ENCODE peak calls at places on chromosomes 16 and 17, in six cellular contexts. G, Y, K, P, I and A are unnamed samples.

GRCh38 chr17:65456368-65457151 is 104.9 kb downstream of the AXIN2 start:
- DNase-seq in P (no peak), Y (no peak), G (no peak), I (no peak), K (no peak), A (no peak)

GRCh38 chr16:56399047-56399446 is 26.3 kb downstream of the AMFR start:
- DNase-seq in Y (no peak), I (no peak), G (no peak), P (no peak), K (no peak), A (no peak)

GRCh38 chr16:88681709-88682451 is 4.4 kb downstream of the SNAI3 start:
- DNase-seq in Y (peak; percentile 96), I (no peak), P (no peak), G (no peak), K (no peak), A (no peak)

GRCh38 chr16:85846461-85846860 is 47.0 kb downstream of the COX4I1 start:
- DNase-seq in G (no peak), I (no peak), P (peak; percentile 29), Y (peak; percentile 61), K (no peak), A (no peak)

GRCh38 chr17:33511670-33512069 is 218.6 kb upstream of the ASIC2 start:
- DNase-seq in I (no peak), Y (peak; percentile 41), G (no peak), K (no peak), P (no peak), A (no peak)

GRCh38 chr17:60154616-60155426 is 5.0 kb downstream of the CA4 start:
- DNase-seq in K (no peak), Y (no peak), I (no peak), G (peak; percentile 70), P (no peak), A (no peak)

GRCh38 chr16:67240506-67240905 is 6.8 kb downstream of the FHOD1 start:
- DNase-seq in P (no peak), I (no peak), Y (no peak), K (no peak), G (no peak), A (no peak)

GRCh38 chr17:65228734-65229390 is 91.7 kb downstream of the RGS9 start:
- DNase-seq in G (peak; percentile 79), Y (peak; percentile 90), I (no peak), P (no peak), K (no peak), A (no peak)

GRCh38 chr16:87076950-87077749 is 240.0 kb downstream of the C16orf95 start:
- DNase-seq in Y (peak; percentile 88), K (no peak), P (no peak), I (no peak), G (peak; percentile 87), A (no peak)

GRCh38 chr16:78893340-78893739 is 707.2 kb downstream of the MAF start:
- DNase-seq in K (no peak), P (no peak), G (no peak), Y (peak; percentile 52), I (no peak), A (no peak)

GRCh38 chr16:53664724-53665345 is 38.8 kb downstream of the RPGRIP1L start:
- DNase-seq in K (no peak), G (no peak), Y (no peak), I (no peak), P (no peak), A (no peak)

GRCh38 chr16:80744856-80745255 is 59.5 kb downstream of the CDYL2 start:
- DNase-seq in P (no peak), G (no peak), K (no peak), I (no peak), Y (peak; percentile 12), A (peak; percentile 70)

GRCh38 chr16:47726031-47726675 is 265.0 kb downstream of the PHKB start:
- DNase-seq in K (no peak), G (no peak), I (no peak), Y (peak; percentile 73), P (no peak), A (no peak)

GRCh38 chr16:27982184-27982583 is 81.3 kb downstream of the GSG1L start:
- DNase-seq in G (no peak), I (no peak), P (no peak), K (no peak), Y (peak; percentile 15), A (no peak)

GRCh38 chr17:60554377-60554788 is 28.3 kb upstream of the APPBP2 start:
- DNase-seq in K (no peak), P (no peak), Y (no peak), I (no peak), G (no peak), A (no peak)

GRCh38 chr16:88945473-88945872 is 31.5 kb downstream of the CBFA2T3 start:
- DNase-seq in Y (no peak), G (no peak), P (no peak), K (no peak), I (no peak), A (no peak)

GRCh38 chr17:57274162-57274561 is 17.8 kb downstream of the MSI2 start:
- DNase-seq in I (no peak), K (no peak), G (no peak), Y (no peak), P (no peak), A (no peak)

GRCh38 chr16:27154573-27155521 is 48.5 kb upstream of the KDM8 start:
- DNase-seq in G (peak; percentile 38), I (peak; percentile 30), K (peak; percentile 25), P (no peak), Y (peak; percentile 46), A (no peak)

GRCh38 chr17:72778161-72779151 is 314.0 kb downstream of the SLC39A11 start:
- DNase-seq in G (no peak), Y (no peak), I (no peak), K (no peak), P (no peak), A (no peak)

GRCh38 chr17:16986391-16986790 is 14.5 kb upstream of the TNFRSF13B start:
- DNase-seq in P (no peak), K (no peak), I (no peak), Y (no peak), G (no peak), A (no peak)

GRCh38 chr17:13978478-13978877 is 90.8 kb upstream of the COX10 start:
- DNase-seq in G (no peak), P (no peak), Y (no peak), I (no peak), K (no peak), A (no peak)

GRCh38 chr17:79812969-79813825 is 16.3 kb upstream of the CBX8 start:
- DNase-seq in I (peak; percentile 80), P (no peak), Y (no peak), G (no peak), K (no peak), A (no peak)

GRCh38 chr16:54006693-54007092 is 279.9 kb downstream of the IRX3 start:
- DNase-seq in Y (no peak), P (no peak), G (no peak), K (no peak), I (no peak), A (no peak)

GRCh38 chr16:90046971-90047713 is 27.9 kb upstream of the DBNDD1 start:
- DNase-seq in Y (no peak), K (peak; percentile 57), G (peak; percentile 38), I (peak; percentile 82), P (no peak), A (no peak)

GRCh38 chr16:815861-816260 is 15.3 kb upstream of the GNG13 start:
- DNase-seq in K (no peak), Y (no peak), P (no peak), G (no peak), I (peak; percentile 51), A (no peak)

GRCh38 chr16:68642436-68643064 is 2.6 kb upstream of the CDH3 start:
- DNase-seq in K (no peak), G (peak; percentile 12), I (peak; percentile 85), Y (no peak), P (no peak), A (no peak)

GRCh38 chr16:48244863-48245195 is 729 bp downstream of the LONP2 start:
- DNase-seq in P (no peak), Y (no peak), G (no peak), I (no peak), K (no peak), A (no peak)

GRCh38 chr17:19648475-19649406 is at the start of gene ALDH3A2:
- DNase-seq in K (peak; percentile 98), P (peak; percentile 98), I (peak; percentile 99), Y (peak; percentile 99), G (peak; percentile 94), A (peak; percentile 97)
- TF ChIP-seq POLR2A in K (peak; percentile 96), P (peak; percentile 58), I (peak; percentile 97), Y (peak; percentile 90), G (peak; percentile 88), A (no peak)

DNA sequence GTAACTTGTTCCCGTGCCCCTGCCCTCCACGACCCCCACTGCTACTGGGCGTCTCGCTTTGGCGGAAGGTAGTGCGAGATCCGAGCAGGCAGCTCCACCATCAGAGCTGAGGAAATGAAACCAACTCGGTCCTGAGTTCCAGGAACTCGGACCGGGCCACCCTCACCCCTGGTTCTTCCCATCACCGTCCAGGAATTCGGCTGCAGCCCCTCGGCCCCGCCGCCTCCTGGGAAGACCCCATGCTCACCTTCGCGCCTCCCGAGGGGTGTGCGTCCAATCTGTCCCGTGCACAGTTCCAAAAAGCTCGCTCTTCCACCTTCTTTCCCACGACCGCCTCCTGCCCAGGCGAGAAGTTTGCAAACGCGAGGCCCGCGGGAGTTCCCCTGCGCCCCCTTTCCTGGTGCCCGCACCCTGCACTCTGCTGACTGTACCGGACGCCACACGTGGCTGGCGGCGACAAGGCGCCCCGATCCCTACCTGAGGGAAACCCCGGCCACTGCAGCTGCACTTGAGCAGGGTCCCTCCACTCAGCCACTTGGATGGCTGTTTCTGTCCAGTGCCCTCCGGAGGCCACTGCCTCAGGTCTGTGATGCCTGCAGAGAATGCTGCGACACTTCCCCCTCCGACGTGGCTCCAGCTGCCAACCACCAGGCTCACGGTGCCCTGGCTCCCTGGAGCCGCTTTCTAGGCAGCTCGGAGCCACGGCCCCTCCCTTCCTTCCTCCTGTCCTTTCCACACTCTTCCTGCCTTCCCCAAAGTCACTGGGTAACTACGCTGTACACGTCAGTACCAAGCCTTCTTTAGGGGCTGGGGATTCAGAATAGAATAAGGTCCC is at the start of gene MLKL:
- DNase-seq in K (peak; percentile 29), P (no peak), I (peak; percentile 88), G (peak; percentile 69), Y (peak; percentile 92), A (no peak)
- TF ChIP-seq POLR2A in K (peak; percentile 48), P (no peak), I (peak; percentile 74), G (peak; percentile 75), Y (peak; percentile 57), A (no peak)

GRCh38 chr17:78313735-78314648 is 45.9 kb downstream of the SOCS3 start:
- DNase-seq in Y (peak; percentile 79), I (peak; percentile 96), P (no peak), G (peak; percentile 65), K (peak; percentile 65), A (no peak)
- TF ChIP-seq POLR2A in Y (no peak), I (peak; percentile 77), P (no peak), G (peak; percentile 54), K (peak; percentile 34), A (no peak)

DNA sequence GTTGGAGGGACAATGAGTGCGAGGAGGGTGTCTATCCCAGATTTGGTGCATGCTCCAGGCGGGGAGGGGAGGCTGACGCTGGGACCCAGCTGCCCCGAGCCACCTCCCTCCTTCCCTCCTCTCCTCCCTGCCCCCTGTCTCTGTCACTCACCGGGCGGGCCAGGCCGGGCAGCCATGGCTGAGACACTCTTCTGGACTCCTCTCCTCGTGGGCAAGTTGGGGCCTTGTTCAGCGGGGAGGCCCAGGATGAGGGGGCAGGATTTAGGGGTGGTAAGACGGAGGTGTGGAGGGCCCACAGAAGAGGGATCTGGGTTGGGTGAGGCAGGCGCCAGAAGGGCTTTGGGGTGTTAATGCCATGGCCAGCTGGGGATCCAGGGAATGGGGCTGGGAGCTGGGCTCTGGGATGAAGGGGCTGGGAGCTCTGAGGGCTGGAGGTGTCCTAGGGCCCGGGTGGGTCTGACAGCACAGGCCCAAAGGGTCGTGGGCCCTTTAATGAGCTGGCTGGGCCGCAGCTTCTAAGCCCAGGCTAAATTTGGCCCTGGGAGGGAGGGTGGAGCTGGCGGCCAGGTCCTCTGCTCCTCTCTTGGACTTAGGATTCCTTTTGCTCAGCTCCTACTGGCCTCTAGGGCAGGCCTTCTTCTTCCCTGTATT is at the start of gene SGCA:
- DNase-seq in I (no peak), K (no peak), P (no peak), Y (no peak), G (no peak), A (no peak)
- TF ChIP-seq POLR2A in I (no peak), K (no peak), P (no peak), Y (no peak), G (no peak), A (no peak)